ENCODE peak calls at places on chromosome 19, in four cellular contexts. Q is K562, H is H1, P is SK-N-SH. C is an unnamed sample.

GRCh38 chr19:16104722-16105121 is 7.0 kb upstream of the RAB8A start:
- DNase-seq in P (no peak), Q (no peak), H (no peak), C (no peak)

GRCh38 chr19:22814124-22814523 is 18.0 kb upstream of the ZNF723 start:
- DNase-seq in Q (no peak), P (no peak), H (no peak), C (no peak)

GRCh38 chr19:47507924-47508553 is 6.8 kb downstream of the NAPA start:
- DNase-seq in P (no peak), H (no peak), Q (no peak), C (no peak)

GRCh38 chr19:1316466-1316865 is 30.8 kb downstream of the EFNA2 start:
- DNase-seq in P (no peak), Q (no peak), H (no peak), C (no peak)

GRCh38 chr19:15072930-15073647 is 8.9 kb upstream of the OR1I1 start:
- DNase-seq in H (no peak), P (no peak), Q (no peak), C (no peak)

GRCh38 chr19:23286477-23286876 is 36.3 kb upstream of the ZNF724 start:
- DNase-seq in P (peak; percentile 26), Q (no peak), H (no peak), C (no peak)

GRCh38 chr19:56110515-56111448 is 10.3 kb downstream of the ZNF787 start:
- DNase-seq in H (no peak), P (peak; percentile 73), Q (no peak), C (no peak)

GRCh38 chr19:1616875-1617274 is 11.6 kb upstream of the UQCR11 start:
- DNase-seq in Q (no peak), P (no peak), H (no peak), C (no peak)

GRCh38 chr19:54523403-54523802 is 20.8 kb downstream of the LAIR2 start:
- DNase-seq in Q (no peak), H (no peak), P (no peak), C (no peak)

GRCh38 chr19:11197291-11198174 is at the start of gene KANK2:
- DNase-seq in H (peak; percentile 65), P (peak; percentile 99), Q (peak; percentile 97), C (peak; percentile 47)

GRCh38 chr19:54674021-54674617 is 11.3 kb downstream of the LILRB4 start:
- DNase-seq in Q (peak; percentile 54), H (no peak), P (peak; percentile 24), C (no peak)

DNA sequence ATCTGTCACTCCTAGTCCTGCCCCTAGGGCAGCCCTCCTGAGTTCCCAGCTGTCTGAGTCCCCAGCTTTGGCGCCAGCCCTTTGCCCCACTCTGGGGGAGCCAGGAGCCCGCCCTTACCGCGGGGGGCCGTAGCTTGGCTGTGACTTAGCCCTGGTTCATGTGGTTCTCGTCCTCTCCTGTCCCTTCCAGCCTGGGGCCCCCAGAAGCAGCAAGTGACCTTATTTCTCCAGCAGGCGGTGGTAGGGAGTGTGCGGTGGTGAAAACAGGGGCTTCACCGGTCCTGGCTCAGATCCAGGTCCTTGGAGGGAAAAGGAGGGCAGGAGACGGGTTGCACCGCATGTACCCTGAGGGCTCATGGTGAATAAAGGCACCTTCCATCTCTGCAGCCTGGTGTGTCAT is 7.9 kb downstream of the GIPC3 start:
- DNase-seq in P (no peak), Q (no peak), H (no peak), C (no peak)
- TF ChIP-seq GABPA in P (no peak), Q (no peak), H (no peak), C (no peak)

GRCh38 chr19:42134671-42135070 is 2.4 kb upstream of the POU2F2 start:
- DNase-seq in Q (no peak), P (no peak), H (no peak), C (no peak)
- TF ChIP-seq GABPA in Q (no peak), P (no peak), H (no peak), C (no peak)

GRCh38 chr19:48854103-48854502 is 14.3 kb downstream of the PLEKHA4 start:
- DNase-seq in H (no peak), P (no peak), Q (peak; percentile 69), C (no peak)

GRCh38 chr19:48856921-48857320 is 11.5 kb downstream of the PLEKHA4 start:
- DNase-seq in H (no peak), Q (no peak), P (no peak), C (no peak)

GRCh38 chr19:48852292-48852691 is 16.0 kb upstream of the HSD17B14 start:
- DNase-seq in Q (no peak), H (no peak), P (no peak), C (no peak)

GRCh38 chr19:48858984-48859710 is 9.3 kb downstream of the PLEKHA4 start:
- DNase-seq in P (no peak), H (no peak), Q (peak; percentile 91), C (no peak)

DNA sequence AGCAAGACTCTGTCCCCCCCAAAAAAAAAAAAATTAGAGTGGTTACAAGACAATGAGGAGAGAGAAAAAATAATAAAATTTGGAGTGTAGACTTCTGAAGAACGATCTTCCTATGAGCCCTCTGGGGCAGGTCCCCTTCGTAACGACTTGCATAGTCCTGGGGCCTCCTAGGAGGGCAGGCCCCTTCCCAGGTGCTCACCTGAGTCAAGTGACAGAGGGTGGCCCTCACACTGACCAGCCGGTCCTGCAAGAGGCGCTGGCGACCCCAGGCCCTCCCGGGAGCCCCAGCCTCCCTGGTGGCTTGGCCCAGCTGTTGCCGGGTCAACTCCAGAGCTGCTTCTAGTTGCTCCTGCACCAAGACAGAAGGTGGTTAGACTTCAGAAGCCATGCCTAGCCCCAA is 14.9 kb downstream of the PLEKHA4 start:
- DNase-seq in P (no peak), Q (no peak), H (no peak), C (no peak)
- TF ChIP-seq GABPA in P (no peak), Q (no peak), H (no peak), C (no peak)

GRCh38 chr19:17327068-17327653 is 7.5 kb downstream of the ANO8 start:
- DNase-seq in P (no peak), Q (no peak), H (no peak), C (no peak)

GRCh38 chr19:17326595-17326966 is 8.1 kb downstream of the ANO8 start:
- DNase-seq in Q (no peak), P (no peak), H (no peak), C (no peak)

GRCh38 chr19:17329061-17329767 is 5.4 kb downstream of the ANO8 start:
- DNase-seq in Q (no peak), P (no peak), H (no peak), C (no peak)

GRCh38 chr19:17328517-17329060 is 6.1 kb downstream of the ANO8 start:
- DNase-seq in P (no peak), Q (peak; percentile 61), H (no peak), C (no peak)

GRCh38 chr19:17327654-17328516 is 6.8 kb downstream of the ANO8 start:
- DNase-seq in P (peak; percentile 85), H (no peak), Q (peak; percentile 82), C (no peak)
- TF ChIP-seq GABPA in P (no peak), H (peak; percentile 5), Q (no peak), C (no peak)

GRCh38 chr19:45790942-45791341 is 1.7 kb downstream of the DMWD start:
- DNase-seq in Q (no peak), P (no peak), H (no peak), C (peak; percentile 90)
- TF ChIP-seq GABPA in Q (no peak), P (no peak), H (no peak), C (peak; percentile 60)